ENCODE peak calls at places on chromosome X, in ten cellular contexts. K is lower leg skin; Y is ovary; S is AG04450; B is colonic mucosa; A is OCI-LY7; I is Karpas-422; Z is fibroblast of lung; F is CD8-positive, alpha-beta T cell; N is neuronal stem cell. O is an unnamed sample.

GRCh38 chrX:69388526-69388925 is 115.6 kb upstream of the NALF2 start:
- DNase-seq in K (peak), Y (no peak), S (no peak), B (no peak), A (no peak), I (no peak), Z (no peak), F (no peak), N (no peak), O (no peak)

GRCh38 chrX:51155566-51155965 is 177.1 kb upstream of the NUDT10 start:
- DNase-seq in K (no peak), Y (no peak), S (no peak), B (no peak), A (no peak), I (no peak), Z (no peak), F (no peak), N (no peak), O (no peak)

GRCh38 chrX:111719426-111720210 is 38.6 kb downstream of the ALG13 start:
- DNase-seq in K (no peak), Y (no peak), S (no peak), B (no peak), A (peak), I (peak), Z (peak), F (no peak), N (no peak), O (peak)

GRCh38 chrX:27381419-27381818 is 81.7 kb downstream of the PPP4R3C start:
- DNase-seq in K (no peak), Y (no peak), S (no peak), B (no peak), A (no peak), I (no peak), Z (no peak), F (no peak), N (no peak), O (no peak)

GRCh38 chrX:7889138-7889537 is 38.1 kb downstream of the PNPLA4 start:
- DNase-seq in K (no peak), Y (no peak), S (no peak), B (no peak), A (no peak), I (no peak), Z (no peak), F (no peak), N (no peak), O (peak)

GRCh38 chrX:95056901-95057300 is 1382.9 kb downstream of the FAM133A start:
- DNase-seq in K (no peak), Y (no peak), S (no peak), B (no peak), A (no peak), I (peak), Z (peak), F (no peak), N (no peak), O (no peak)

GRCh38 chrX:45322382-45322781 is 121.7 kb upstream of the DIPK2B start:
- DNase-seq in K (peak), Y (peak), S (peak), B (peak), A (peak), I (peak), Z (peak), F (no peak), N (no peak), O (peak)

GRCh38 chrX:103100484-103100883 is 7.5 kb upstream of the NXF3 start:
- DNase-seq in K (no peak), Y (no peak), S (no peak), B (no peak), A (no peak), I (no peak), Z (no peak), F (no peak), N (no peak), O (no peak)

GRCh38 chrX:111447298-111447697 is 35.3 kb upstream of the DCX start:
- DNase-seq in K (no peak), Y (no peak), S (no peak), B (peak), A (peak), I (peak), Z (peak), F (no peak), N (peak), O (peak)

GRCh38 chrX:43745938-43746721 is 90.0 kb downstream of the MAOA start:
- DNase-seq in K (no peak), Y (no peak), S (no peak), B (no peak), A (no peak), I (no peak), Z (peak), F (no peak), N (no peak), O (no peak)

GRCh38 chrX:40245411-40246140 is 147.8 kb upstream of the BCOR start:
- DNase-seq in K (no peak), Y (peak), S (no peak), B (no peak), A (no peak), I (no peak), Z (peak), F (no peak), N (no peak), O (no peak)

GRCh38 chrX:12975999-12976558 is 1.2 kb downstream of the TMSB4X start:
- DNase-seq in K (no peak), Y (peak), S (no peak), B (peak), A (peak), I (peak), Z (peak), F (peak), N (peak), O (no peak)

GRCh38 chrX:107971636-107972035 is 10.5 kb downstream of the TEX13B start:
- DNase-seq in K (no peak), Y (no peak), S (no peak), B (no peak), A (no peak), I (no peak), Z (no peak), F (no peak), N (no peak), O (no peak)

GRCh38 chrX:9611436-9612145 is 146.7 kb downstream of the TBL1X start:
- DNase-seq in K (no peak), Y (no peak), S (no peak), B (no peak), A (no peak), I (no peak), Z (no peak), F (no peak), N (peak), O (no peak)

GRCh38 chrX:139823806-139824205 is 109.0 kb downstream of the ATP11C start:
- DNase-seq in K (no peak), Y (no peak), S (no peak), B (no peak), A (no peak), I (no peak), Z (peak), F (no peak), N (no peak), O (no peak)

GRCh38 chrX:31483336-31483735 is 411.5 kb upstream of the FTHL17 start:
- DNase-seq in K (no peak), Y (no peak), S (no peak), B (no peak), A (no peak), I (no peak), Z (peak), F (no peak), N (no peak), O (no peak)

GRCh38 chrX:101257448-101258259 is 33.5 kb downstream of the TAF7L start:
- DNase-seq in K (no peak), Y (no peak), S (peak), B (no peak), A (peak), I (no peak), Z (peak), F (no peak), N (no peak), O (peak)

GRCh38 chrX:101164766-101165590 is 54.6 kb upstream of the DRP2 start:
- DNase-seq in K (no peak), Y (no peak), S (peak), B (no peak), A (no peak), I (peak), Z (peak), F (no peak), N (no peak), O (no peak)

GRCh38 chrX:153488231-153488914 is 6.4 kb upstream of the BGN start:
- DNase-seq in K (no peak), Y (peak), S (no peak), B (no peak), A (no peak), I (no peak), Z (peak), F (no peak), N (no peak), O (no peak)

GRCh38 chrX:19805054-19805690 is 82.2 kb downstream of the SH3KBP1 start:
- DNase-seq in K (no peak), Y (no peak), S (no peak), B (no peak), A (peak), I (no peak), Z (no peak), F (no peak), N (no peak), O (peak)

GRCh38 chrX:10656214-10656613 is 35.8 kb upstream of the MID1 start:
- DNase-seq in K (no peak), Y (no peak), S (no peak), B (peak), A (no peak), I (no peak), Z (no peak), F (no peak), N (no peak), O (no peak)

GRCh38 chrX:109812236-109812635 is 79.2 kb upstream of the ACSL4 start:
- DNase-seq in K (no peak), Y (no peak), S (no peak), B (no peak), A (no peak), I (no peak), Z (no peak), F (no peak), N (no peak), O (no peak)

GRCh38 chrX:45889471-45889870 is 655.8 kb downstream of the ZNF674 start:
- DNase-seq in K (no peak), Y (no peak), S (no peak), B (no peak), A (no peak), I (no peak), Z (peak), F (no peak), N (no peak), O (no peak)

GRCh38 chrX:15721911-15722310 is 16.2 kb upstream of the CA5B start:
- DNase-seq in K (no peak), Y (no peak), S (no peak), B (no peak), A (no peak), I (no peak), Z (no peak), F (no peak), N (no peak), O (no peak)

GRCh38 chrX:11770320-11770719 is 12.3 kb downstream of the MSL3 start:
- DNase-seq in K (no peak), Y (no peak), S (no peak), B (no peak), A (peak), I (peak), Z (peak), F (peak), N (peak), O (peak)

GRCh38 chrX:149491812-149492211 is 13.3 kb downstream of the IDS start:
- DNase-seq in K (no peak), Y (no peak), S (no peak), B (peak), A (no peak), I (no peak), Z (no peak), F (no peak), N (no peak), O (no peak)

GRCh38 chrX:51144828-51145442 is 187.7 kb upstream of the NUDT10 start:
- DNase-seq in K (no peak), Y (no peak), S (no peak), B (peak), A (peak), I (peak), Z (peak), F (peak), N (peak), O (peak)

GRCh38 chrX:53654378-53654777 is 32.1 kb downstream of the HUWE1 start:
- DNase-seq in K (no peak), Y (no peak), S (no peak), B (no peak), A (no peak), I (no peak), Z (no peak), F (no peak), N (no peak), O (no peak)

GRCh38 chrX:19709812-19710518 is 177.4 kb downstream of the SH3KBP1 start:
- DNase-seq in K (no peak), Y (no peak), S (no peak), B (no peak), A (no peak), I (no peak), Z (peak), F (no peak), N (no peak), O (no peak)

GRCh38 chrX:41522071-41522470 is 74.9 kb downstream of the NYX start:
- DNase-seq in K (no peak), Y (no peak), S (no peak), B (no peak), A (no peak), I (no peak), Z (no peak), F (no peak), N (no peak), O (no peak)

GRCh38 chrX:49100704-49101628 is 21.3 kb upstream of the WDR45 start:
- DNase-seq in K (peak), Y (peak), S (peak), B (peak), A (peak), I (peak), Z (peak), F (peak), N (peak), O (peak)

GRCh38 chrX:34884693-34885277 is 57.8 kb upstream of the FAM47B start:
- DNase-seq in K (no peak), Y (no peak), S (peak), B (no peak), A (no peak), I (no peak), Z (peak), F (no peak), N (no peak), O (no peak)

GRCh38 chrX:124240422-124240821 is 92.0 kb upstream of the TEX13D start:
- DNase-seq in K (no peak), Y (no peak), S (no peak), B (no peak), A (no peak), I (no peak), Z (peak), F (no peak), N (no peak), O (no peak)

GRCh38 chrX:21375795-21376069 is 1.5 kb downstream of the CNKSR2 start:
- DNase-seq in K (no peak), Y (no peak), S (no peak), B (no peak), A (no peak), I (no peak), Z (no peak), F (no peak), N (peak), O (no peak)
- H3K4me3 ChIP-seq in K (no peak), Y (no peak), S (no peak), B (no peak), A (no peak), I (no peak), Z (no peak), F (peak), N (peak), O (no peak)

DNA sequence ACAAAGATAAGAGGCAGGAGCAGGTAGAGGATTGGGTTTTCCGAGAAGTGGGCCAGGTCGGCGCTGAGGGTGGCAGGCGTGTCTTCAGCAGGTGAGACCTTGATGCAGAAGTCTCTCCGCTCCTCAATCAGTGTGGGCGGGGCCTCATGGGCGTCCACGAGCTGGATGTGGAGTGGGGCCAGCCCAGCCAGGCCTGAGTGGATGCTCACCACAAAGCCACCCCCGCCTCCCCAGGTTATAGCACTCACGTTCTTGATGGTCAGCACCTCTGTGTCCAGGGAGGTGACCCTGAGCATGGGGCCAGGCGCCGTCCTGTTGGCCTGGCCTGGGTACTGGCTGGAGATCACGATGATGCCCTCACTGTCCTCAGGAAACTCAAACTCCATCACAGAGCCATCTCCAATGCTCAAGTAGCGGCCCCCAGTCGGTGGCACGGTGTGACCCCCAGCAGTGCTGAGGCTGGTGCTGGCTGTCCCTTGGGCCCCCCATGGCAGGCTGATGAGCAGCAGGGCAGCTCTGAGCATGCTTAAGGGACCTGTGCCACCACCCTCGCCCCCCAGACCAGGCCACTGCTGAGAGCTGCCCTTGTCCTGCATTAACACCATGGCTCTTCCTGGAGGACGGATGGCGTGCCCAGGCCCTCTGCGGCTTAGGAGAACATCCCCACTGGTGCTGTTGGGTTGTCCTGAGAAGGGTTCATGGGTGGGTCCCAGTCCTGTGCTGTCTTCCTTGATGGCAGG is 1.9 kb downstream of the SLC10A3 start:
- DNase-seq in K (no peak), Y (no peak), S (no peak), B (peak), A (no peak), I (no peak), Z (no peak), F (no peak), N (no peak), O (no peak)
- H3K4me3 ChIP-seq in K (no peak), Y (no peak), S (no peak), B (no peak), A (no peak), I (peak), Z (no peak), F (no peak), N (no peak), O (no peak)

DNA sequence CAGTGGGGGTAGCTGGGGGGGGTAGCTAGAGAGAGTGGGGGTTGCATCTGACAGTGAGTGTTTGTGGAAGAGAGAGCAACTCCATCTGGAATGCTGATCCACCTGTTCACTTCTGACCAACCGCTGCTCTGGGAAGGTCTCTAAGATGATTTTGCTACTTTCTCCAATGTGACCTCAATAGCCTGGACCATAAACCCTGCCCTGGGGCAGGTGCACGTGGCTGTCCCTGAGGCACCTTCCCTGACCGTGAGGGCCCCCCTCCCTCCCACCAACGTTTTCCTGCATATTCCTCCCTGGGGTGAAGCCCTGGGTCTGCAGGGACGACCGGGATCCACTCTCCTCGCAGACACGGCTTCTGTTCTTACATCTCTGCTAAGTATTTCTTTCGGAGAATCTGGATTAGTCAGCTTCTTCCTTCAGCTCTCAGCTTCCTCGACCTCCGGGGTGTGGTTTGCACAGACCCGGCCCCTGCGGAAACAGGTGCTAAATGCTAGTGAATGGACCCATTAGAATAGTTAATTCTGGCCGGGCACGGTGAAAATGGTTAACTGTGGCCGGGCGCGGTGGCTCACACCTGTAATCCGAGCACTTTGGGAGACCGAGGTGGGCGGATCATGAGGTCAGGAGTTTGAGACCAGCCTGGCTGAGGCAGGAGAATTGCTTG is 21.4 kb upstream of the PLCXD1 start:
- DNase-seq in K (peak), Y (no peak), S (no peak), B (peak), A (no peak), I (no peak), Z (no peak), F (no peak), N (no peak), O (no peak)
- H3K4me3 ChIP-seq in K (no peak), Y (no peak), S (no peak), B (no peak), A (no peak), I (no peak), Z (no peak), F (no peak), N (no peak), O (no peak)

GRCh38 chrX:47572773-47573333 is 9.4 kb upstream of the TIMP1 start:
- DNase-seq in K (no peak), Y (no peak), S (no peak), B (no peak), A (no peak), I (peak), Z (no peak), F (no peak), N (no peak), O (no peak)

GRCh38 chrX:47574096-47574553 is 8.1 kb upstream of the TIMP1 start:
- DNase-seq in K (no peak), Y (peak), S (no peak), B (no peak), A (no peak), I (peak), Z (no peak), F (no peak), N (no peak), O (no peak)

GRCh38 chrX:47573334-47574095 is 8.7 kb upstream of the TIMP1 start:
- DNase-seq in K (no peak), Y (peak), S (no peak), B (peak), A (no peak), I (peak), Z (peak), F (no peak), N (peak), O (no peak)

GRCh38 chrX:47576021-47576898 is 6.0 kb upstream of the TIMP1 start:
- DNase-seq in K (no peak), Y (no peak), S (no peak), B (peak), A (no peak), I (no peak), Z (no peak), F (no peak), N (no peak), O (no peak)

DNA sequence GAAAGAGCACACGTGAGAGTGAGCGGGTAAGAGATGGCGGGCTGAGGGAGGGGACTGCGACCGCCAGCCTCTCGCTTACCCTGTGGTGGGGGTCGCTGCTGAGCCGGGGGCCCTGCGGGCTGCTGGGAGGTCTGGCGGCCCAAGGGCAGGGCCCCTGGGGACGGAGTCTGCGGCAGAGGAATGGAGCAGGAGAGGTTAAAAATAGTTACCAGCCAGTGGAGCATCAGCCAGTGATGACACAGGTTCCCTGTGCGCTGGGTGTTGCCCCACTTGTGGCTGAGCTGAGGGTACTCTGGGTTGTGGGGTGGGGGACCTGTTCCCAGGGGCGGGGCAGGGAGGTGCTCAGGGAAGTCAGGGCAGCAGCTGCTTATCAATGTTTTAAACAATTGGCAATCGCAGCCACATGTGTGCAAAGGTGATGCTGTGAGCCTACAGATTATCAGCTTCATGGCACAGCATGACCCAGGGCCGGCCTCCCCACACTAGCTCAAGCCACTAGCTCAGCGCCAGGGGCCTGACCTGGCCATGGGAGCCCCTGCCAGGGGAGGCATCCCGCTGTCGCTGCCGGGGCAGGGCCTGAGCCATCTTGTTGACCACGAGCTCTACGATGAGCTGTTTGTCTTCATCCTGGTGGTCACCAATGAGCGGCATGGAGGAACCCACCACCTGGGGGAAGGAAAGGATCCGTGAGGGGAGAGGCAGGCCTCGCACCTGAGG is 7.5 kb upstream of the TIMP1 start:
- DNase-seq in K (no peak), Y (peak), S (no peak), B (no peak), A (no peak), I (peak), Z (no peak), F (no peak), N (no peak), O (no peak)
- H3K4me3 ChIP-seq in K (no peak), Y (no peak), S (no peak), B (peak), A (no peak), I (no peak), Z (no peak), F (no peak), N (peak), O (no peak)